ENCODE peak calls at places on chromosomes 5 and 9, in four cellular contexts. H is GM12878, G is spleen, I is heart left ventricle. W is an unnamed sample. For H3K27me3, the result is how much of the 10 kb centered on the place peaks cover.

GRCh38 chr5:68306361-68307014 is 90.9 kb downstream of the PIK3R1 start:
- DNase-seq in H (no peak), G (no peak), I (no peak), W (no peak)

GRCh38 chr5:155699385-155699784 is 627.6 kb upstream of the SGCD start:
- DNase-seq in H (no peak), G (no peak), I (no peak), W (no peak)

GRCh38 chr5:168286386-168286785 is 5.1 kb upstream of the WWC1 start:
- DNase-seq in H (no peak), G (no peak), I (no peak), W (no peak)

GRCh38 chr5:172741206-172741582 is 29.8 kb downstream of the DUSP1 start:
- DNase-seq in H (no peak), G (no peak), I (no peak), W (no peak)

GRCh38 chr9:114177423-114178064 is 22.2 kb downstream of the COL27A1 start:
- DNase-seq in H (no peak), G (peak), I (peak), W (no peak)

GRCh38 chr5:3606121-3606831 is 10.6 kb downstream of the IRX1 start:
- DNase-seq in H (no peak), G (peak), I (no peak), W (no peak)

GRCh38 chr9:90907056-90907445 is 105.4 kb downstream of the SYK start:
- DNase-seq in H (no peak), G (no peak), I (no peak), W (no peak)

GRCh38 chr9:2622361-2623045 is 916 bp downstream of the VLDLR start:
- DNase-seq in H (no peak), G (peak), I (peak), W (no peak)

GRCh38 chr5:52710972-52711596 is 76.6 kb upstream of the ITGA1 start:
- DNase-seq in H (no peak), G (no peak), I (no peak), W (no peak)

GRCh38 chr5:1007681-1008450 is 736 bp upstream of the NKD2 start:
- DNase-seq in H (no peak), G (peak), I (peak), W (peak)

GRCh38 chr5:1007221-1007680 is 1.4 kb upstream of the NKD2 start:
- DNase-seq in H (no peak), G (peak), I (no peak), W (no peak)

GRCh38 chr5:1010181-1010510 is 1.5 kb downstream of the NKD2 start:
- DNase-seq in H (no peak), G (peak), I (peak), W (no peak)

GRCh38 chr5:1009359-1010180 is 968 bp downstream of the NKD2 start:
- DNase-seq in H (no peak), G (peak), I (peak), W (no peak)

DNA sequence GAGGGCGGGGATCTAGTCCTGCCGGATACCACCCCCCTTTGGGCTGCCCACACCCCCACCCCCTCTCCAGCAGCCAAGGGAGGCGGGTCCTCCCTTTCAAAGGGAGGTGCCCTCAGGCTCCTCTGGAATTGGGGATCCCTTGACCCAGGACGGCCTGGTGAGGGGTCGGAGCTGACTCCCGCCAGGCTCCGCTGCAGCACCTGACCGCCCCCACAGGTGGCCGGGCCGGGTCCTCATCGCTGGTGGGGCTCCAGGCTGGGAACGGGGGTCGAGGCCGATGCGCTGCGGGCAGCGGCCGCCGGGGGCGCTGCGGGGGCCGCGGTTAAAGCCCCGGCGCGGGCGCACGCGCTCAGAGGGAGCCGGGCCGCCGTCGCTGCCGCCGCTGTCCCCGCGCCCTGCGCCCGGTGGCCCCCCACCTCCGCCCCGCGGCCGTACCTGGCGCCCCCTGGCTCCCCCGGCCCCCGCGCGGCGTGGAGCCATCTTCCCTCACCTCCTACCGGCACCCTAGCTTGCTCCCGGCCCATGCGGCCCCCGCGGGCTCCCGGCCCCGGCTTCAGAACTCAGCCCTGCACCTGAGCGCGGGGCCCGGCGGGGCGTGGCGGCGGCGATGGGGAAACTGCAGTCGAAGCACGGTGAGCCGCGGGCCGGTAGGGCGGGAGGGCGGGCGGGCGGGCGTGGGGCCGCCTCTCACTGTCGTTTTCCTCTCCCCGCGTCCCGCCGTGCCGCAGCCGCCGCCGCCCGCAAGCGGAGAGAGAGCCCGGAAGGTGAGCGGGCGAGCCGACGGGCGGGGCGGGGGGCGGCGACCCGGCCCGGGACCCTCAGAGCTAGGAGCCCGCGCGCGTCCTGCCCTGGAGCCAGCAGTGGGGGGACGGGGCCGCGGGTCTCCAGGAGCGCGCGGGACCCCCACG is at the start of gene NKD2:
- DNase-seq in H (no peak), G (peak), I (peak), W (no peak)
- TF ChIP-seq POLR2A in H (peak), G (no peak), I (no peak), W (no peak)

GRCh38 chr5:16456103-16456832 is 9.3 kb downstream of the ZNF622 start:
- DNase-seq in H (no peak), G (no peak), I (peak), W (peak)

GRCh38 chr5:16453609-16454008 is 12.0 kb downstream of the ZNF622 start:
- DNase-seq in H (no peak), G (no peak), I (no peak), W (no peak)

GRCh38 chr5:16457451-16457850 is 8.1 kb downstream of the ZNF622 start:
- DNase-seq in H (no peak), G (no peak), I (no peak), W (no peak)

GRCh38 chr5:16455670-16456069 is 9.9 kb downstream of the ZNF622 start:
- DNase-seq in H (no peak), G (no peak), I (no peak), W (no peak)

DNA sequence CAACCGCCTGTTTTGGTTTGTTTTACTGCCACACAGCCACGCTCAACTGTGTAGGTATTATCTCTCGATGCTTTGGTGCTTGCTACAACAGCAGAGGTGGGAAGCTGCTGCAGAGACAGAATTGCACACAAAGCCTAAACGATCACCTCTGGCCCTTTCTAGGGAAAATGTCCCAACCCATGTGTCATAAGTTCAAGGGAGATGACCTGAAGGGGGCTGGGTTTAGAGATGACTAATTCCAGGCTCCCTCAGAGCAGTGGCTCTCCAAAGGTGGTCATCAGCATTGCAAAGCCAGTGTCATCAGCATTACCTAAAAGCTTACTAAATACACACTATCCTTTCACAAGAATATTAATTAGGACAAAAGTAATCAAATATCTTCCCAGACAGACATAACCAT is 10.9 kb downstream of the ZNF622 start:
- DNase-seq in H (no peak), G (no peak), I (no peak), W (no peak)
- TF ChIP-seq CTCF in H (no peak), G (no peak), I (no peak), W (no peak)

GRCh38 chr9:1599961-1600360 is 415.2 kb upstream of the SMARCA2 start:
- DNase-seq in H (no peak), G (no peak), I (no peak), W (no peak)
- H3K27me3 ChIP-seq in H (under half), G (under half), I (under half), W (under half)

GRCh38 chr9:72353455-72354116 is 11.4 kb downstream of the ZFAND5 start:
- DNase-seq in H (no peak), G (no peak), I (no peak), W (no peak)
- TF ChIP-seq POLR2A in H (peak), G (no peak), I (no peak), W (peak)

GRCh38 chr5:140072812-140073211 is 29.7 kb upstream of the NRG2 start:
- DNase-seq in H (no peak), G (no peak), I (no peak), W (no peak)

GRCh38 chr5:140076788-140077187 is 33.7 kb upstream of the NRG2 start:
- DNase-seq in H (no peak), G (no peak), I (no peak), W (no peak)

GRCh38 chr5:140073296-140073695 is 30.2 kb upstream of the NRG2 start:
- DNase-seq in H (no peak), G (no peak), I (no peak), W (no peak)

GRCh38 chr5:140076142-140076541 is 33.0 kb upstream of the NRG2 start:
- DNase-seq in H (no peak), G (no peak), I (no peak), W (no peak)

DNA sequence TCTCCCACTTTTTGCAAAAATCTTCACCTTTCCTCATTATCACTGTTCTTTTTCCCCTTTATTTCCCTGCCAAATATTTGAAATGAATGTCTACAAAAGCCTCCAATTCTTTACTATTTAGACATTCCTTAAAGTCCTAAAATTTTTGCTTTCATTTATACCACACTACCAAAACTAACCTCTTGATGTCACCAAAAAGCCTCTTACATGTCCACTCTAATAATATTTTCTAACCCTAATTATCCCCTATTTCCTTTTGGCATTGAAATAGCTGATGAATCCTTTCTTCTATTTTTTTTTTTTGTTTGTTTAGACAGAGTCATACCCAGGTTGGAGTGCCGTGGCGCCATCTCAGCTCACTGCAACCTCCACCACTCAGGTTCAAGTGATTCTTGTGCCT is 32.3 kb upstream of the NRG2 start:
- DNase-seq in H (no peak), G (no peak), I (no peak), W (no peak)
- TF ChIP-seq CTCF in H (peak), G (no peak), I (no peak), W (no peak)

GRCh38 chr9:131817627-131818026 is 77.8 kb upstream of the RAPGEF1 start:
- DNase-seq in H (no peak), G (no peak), I (no peak), W (no peak)

GRCh38 chr9:131818089-131818488 is 78.2 kb upstream of the RAPGEF1 start:
- DNase-seq in H (no peak), G (no peak), I (no peak), W (no peak)

GRCh38 chr9:131815971-131816873 is 76.3 kb upstream of the RAPGEF1 start:
- DNase-seq in H (no peak), G (no peak), I (no peak), W (no peak)

GRCh38 chr9:131814714-131815113 is 74.8 kb upstream of the RAPGEF1 start:
- DNase-seq in H (no peak), G (no peak), I (no peak), W (no peak)

DNA sequence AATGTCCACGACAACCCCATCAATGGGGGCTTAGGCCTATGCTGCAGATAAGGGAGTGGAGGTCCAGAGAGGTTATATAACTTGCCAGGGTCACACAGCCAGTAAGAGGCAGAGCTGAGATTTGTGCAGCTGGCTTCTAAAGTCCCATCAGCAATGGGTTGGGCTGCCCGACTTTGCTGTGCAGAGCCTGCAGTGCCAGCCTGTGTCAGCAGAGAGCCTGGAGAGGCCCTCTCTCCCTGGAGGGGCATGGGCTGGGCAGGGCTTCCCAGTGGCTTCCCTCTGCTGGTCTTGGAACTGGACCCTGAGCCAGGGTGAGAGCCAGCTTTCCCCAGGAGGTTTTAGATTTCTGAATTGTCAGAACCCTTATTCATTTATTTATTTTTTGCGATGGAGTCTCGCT is 77.2 kb upstream of the RAPGEF1 start:
- DNase-seq in H (no peak), G (no peak), I (no peak), W (no peak)
- H3K27me3 ChIP-seq in H (under half), G (under half), I (under half), W (half or more)

DNA sequence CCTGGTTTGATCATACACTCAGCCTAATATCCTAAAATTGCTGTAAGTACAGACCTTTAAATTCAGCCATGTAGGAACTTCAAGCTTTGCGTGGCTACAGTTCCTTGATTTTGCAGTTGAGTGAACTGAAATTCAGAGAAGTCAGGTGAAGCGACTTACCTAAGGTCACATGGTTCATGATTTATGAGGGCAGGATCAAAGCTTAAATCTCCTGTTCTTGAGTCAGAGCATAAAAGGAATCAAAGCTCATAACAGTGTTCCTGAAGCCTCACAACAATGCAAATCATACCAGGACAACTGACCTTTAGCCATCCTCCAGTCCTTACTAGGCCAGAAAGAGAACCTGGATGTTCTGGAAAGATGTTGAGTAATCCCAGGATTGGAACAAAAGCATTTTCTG is 192.0 kb upstream of the ADRA1B start:
- DNase-seq in H (no peak), G (no peak), I (no peak), W (no peak)
- TF ChIP-seq POLR2A in H (no peak), G (no peak), I (no peak), W (no peak)

DNA sequence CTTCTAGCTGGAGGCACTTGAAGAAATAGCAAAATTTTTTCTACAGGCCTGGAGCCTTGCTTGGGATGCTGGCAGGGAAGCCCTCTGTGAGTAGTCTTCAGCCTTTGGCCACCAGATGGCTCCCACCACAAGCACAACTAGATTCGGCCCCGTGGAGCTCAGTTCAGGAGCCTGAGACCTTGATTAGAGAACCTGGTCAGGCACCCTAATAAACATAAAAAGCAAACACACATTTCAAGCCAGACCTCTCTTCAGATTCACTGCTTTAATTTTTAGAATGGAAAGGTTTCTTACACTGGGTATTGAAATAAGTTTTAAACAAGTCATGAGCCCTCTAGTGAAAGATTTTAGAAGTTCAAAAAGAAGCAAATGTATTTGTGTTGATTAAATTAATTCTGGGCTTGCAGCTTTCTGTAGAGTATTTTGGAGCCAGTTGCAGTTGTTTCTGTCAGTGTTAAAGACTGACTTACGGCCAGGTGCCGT is 41.4 kb downstream of the GLRX start:
- DNase-seq in H (peak), G (peak), I (peak), W (peak)
- TF ChIP-seq CTCF in H (peak), G (peak), I (peak), W (peak)

GRCh38 chr9:119368681-119369581 is at the start of gene BRINP1:
- DNase-seq in H (no peak), G (no peak), I (peak), W (no peak)
- H3K27me3 ChIP-seq in H (under half), G (under half), I (under half), W (under half)